ENCODE peak calls at places on chromosomes 13 and 19, in ten cellular contexts. Q is HCT116, A is activated B cell treated with CpG ODN at 0.5 μM for 24 hours, Z is body of pancreas, K is left ventricle myocardium inferior, N is MCF 10A, S is progenitor cell of endocrine pancreas, L is breast epithelium, X is upper lobe of left lung, J is BE2C. P is an unnamed sample.

GRCh38 chr19:30857388-30857787 is 485.2 kb downstream of the ZNF536 start:
- DNase-seq in Q (no peak), A (no peak), Z (no peak), K (no peak), N (no peak), S (no peak), L (no peak), X (no peak), J (no peak), P (no peak)

GRCh38 chr13:20232556-20233277 is 598 bp upstream of the GJB6 start:
- DNase-seq in Q (no peak), A (no peak), Z (no peak), K (no peak), N (no peak), S (no peak), L (no peak), X (no peak), J (no peak), P (no peak)

GRCh38 chr13:94860981-94861407 is 148.6 kb upstream of the SOX21 start:
- DNase-seq in Q (no peak), A (no peak), Z (no peak), K (no peak), N (peak), S (no peak), L (no peak), X (no peak), J (no peak), P (no peak)

GRCh38 chr13:75365724-75366173 is 116.2 kb downstream of the TBC1D4 start:
- DNase-seq in Q (peak), A (no peak), Z (no peak), K (no peak), N (peak), S (no peak), L (no peak), X (no peak), J (no peak), P (no peak)

GRCh38 chr13:77833331-77833863 is 85.2 kb downstream of the EDNRB start:
- DNase-seq in Q (no peak), A (no peak), Z (no peak), K (no peak), N (peak), S (no peak), L (no peak), X (no peak), J (no peak), P (no peak)

GRCh38 chr19:45344621-45345505 is 4.3 kb downstream of the KLC3 start:
- DNase-seq in Q (no peak), A (no peak), Z (no peak), K (no peak), N (no peak), S (no peak), L (no peak), X (no peak), J (no peak), P (no peak)

GRCh38 chr13:98158172-98158907 is 15.4 kb downstream of the FARP1 start:
- DNase-seq in Q (no peak), A (no peak), Z (peak), K (peak), N (no peak), S (no peak), L (no peak), X (peak), J (no peak), P (no peak)

GRCh38 chr19:38975214-38975860 is at the start of gene FBXO17:
- DNase-seq in Q (no peak), A (no peak), Z (peak), K (peak), N (peak), S (peak), L (no peak), X (peak), J (peak), P (peak)

GRCh38 chr13:114213980-114214379 is 20.7 kb upstream of the CDC16 start:
- DNase-seq in Q (no peak), A (no peak), Z (no peak), K (no peak), N (no peak), S (no peak), L (no peak), X (no peak), J (no peak), P (no peak)

GRCh38 chr13:82717249-82717648 is 1165.0 kb downstream of the SLITRK1 start:
- DNase-seq in Q (no peak), A (no peak), Z (no peak), K (no peak), N (peak), S (no peak), L (no peak), X (no peak), J (no peak), P (no peak)

GRCh38 chr19:49119411-49120324 is at the start of gene PPFIA3:
- DNase-seq in Q (no peak), A (peak), Z (peak), K (peak), N (peak), S (peak), L (no peak), X (peak), J (peak), P (peak)

GRCh38 chr13:77219401-77219800 is 107.5 kb downstream of the MYCBP2 start:
- DNase-seq in Q (no peak), A (no peak), Z (no peak), K (no peak), N (no peak), S (no peak), L (no peak), X (no peak), J (no peak), P (no peak)

GRCh38 chr13:73129023-73129422 is 70.2 kb downstream of the KLF5 start:
- DNase-seq in Q (no peak), A (no peak), Z (no peak), K (no peak), N (no peak), S (no peak), L (no peak), X (no peak), J (no peak), P (no peak)

GRCh38 chr13:110616103-110617101 is 1.1 kb downstream of the NAXD start:
- DNase-seq in Q (peak), A (peak), Z (peak), K (no peak), N (peak), S (no peak), L (peak), X (peak), J (no peak), P (no peak)
- TF ChIP-seq CTCF in Q (no peak), A (no peak), Z (no peak), K (no peak), N (no peak), S (no peak), L (no peak), X (no peak), J (peak), P (no peak)

GRCh38 chr19:12770922-12771321 is 4.4 kb downstream of the HOOK2 start:
- DNase-seq in Q (no peak), A (no peak), Z (no peak), K (no peak), N (no peak), S (no peak), L (no peak), X (no peak), J (no peak), P (no peak)

GRCh38 chr19:12772323-12772722 is 3.0 kb downstream of the HOOK2 start:
- DNase-seq in Q (no peak), A (no peak), Z (no peak), K (peak), N (no peak), S (no peak), L (no peak), X (no peak), J (no peak), P (no peak)

GRCh38 chr19:12774588-12775555 is at the start of gene HOOK2:
- DNase-seq in Q (peak), A (no peak), Z (peak), K (no peak), N (peak), S (peak), L (peak), X (peak), J (no peak), P (no peak)

GRCh38 chr19:12777217-12778019 is 2.1 kb upstream of the HOOK2 start:
- DNase-seq in Q (no peak), A (peak), Z (peak), K (peak), N (peak), S (peak), L (peak), X (peak), J (peak), P (peak)

GRCh38 chr19:12773571-12773970 is 1.8 kb downstream of the HOOK2 start:
- DNase-seq in Q (no peak), A (no peak), Z (no peak), K (peak), N (peak), S (no peak), L (no peak), X (no peak), J (no peak), P (no peak)
- TF ChIP-seq CTCF in Q (peak), A (no peak), Z (no peak), K (peak), N (peak), S (no peak), L (no peak), X (no peak), J (peak), P (no peak)

GRCh38 chr13:51849145-51850101 is 4.4 kb upstream of the TMEM272 start:
- DNase-seq in Q (peak), A (no peak), Z (peak), K (peak), N (peak), S (no peak), L (no peak), X (no peak), J (peak), P (peak)
- TF ChIP-seq CTCF in Q (peak), A (no peak), Z (peak), K (peak), N (peak), S (peak), L (no peak), X (peak), J (peak), P (peak)

DNA sequence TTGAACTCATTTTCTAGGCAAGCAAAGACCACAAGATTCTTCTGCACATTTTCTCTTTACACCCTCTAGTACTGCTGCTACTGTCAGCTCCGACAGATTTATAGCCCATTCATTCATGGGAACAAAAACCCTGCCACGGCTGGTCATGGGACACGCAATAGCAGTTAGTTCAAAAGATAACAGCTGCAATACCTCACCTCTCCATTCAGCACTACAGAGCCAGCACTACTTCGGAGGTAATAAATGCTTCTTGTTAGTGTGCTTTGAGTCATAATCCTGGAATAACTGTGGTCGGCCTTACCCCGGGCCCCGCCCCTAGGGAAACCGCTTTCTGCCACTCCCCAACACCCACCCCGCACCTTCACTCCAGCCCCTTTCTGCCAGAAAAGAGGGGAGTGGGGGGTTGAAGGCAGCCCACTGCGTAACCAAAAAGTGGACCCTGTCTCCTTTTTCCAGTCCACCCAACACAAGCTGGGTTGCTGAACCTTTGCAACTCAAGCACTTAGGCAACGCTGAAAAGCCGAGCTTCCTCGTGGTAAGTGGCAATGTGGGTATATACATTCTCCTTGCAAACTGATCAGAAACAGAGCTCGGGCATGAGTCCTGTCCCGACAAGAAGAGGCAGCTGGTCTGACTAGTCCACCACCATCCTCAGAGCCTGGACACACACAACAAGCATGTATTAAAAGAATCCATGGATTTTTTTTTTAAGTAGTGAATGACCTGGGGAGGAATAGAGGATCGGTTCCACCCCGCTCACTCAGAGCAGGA is 240.8 kb upstream of the ZNF507 start:
- DNase-seq in Q (no peak), A (no peak), Z (peak), K (no peak), N (peak), S (peak), L (no peak), X (no peak), J (no peak), P (peak)
- TF ChIP-seq CTCF in Q (no peak), A (no peak), Z (no peak), K (no peak), N (no peak), S (peak), L (no peak), X (no peak), J (no peak), P (peak)

DNA sequence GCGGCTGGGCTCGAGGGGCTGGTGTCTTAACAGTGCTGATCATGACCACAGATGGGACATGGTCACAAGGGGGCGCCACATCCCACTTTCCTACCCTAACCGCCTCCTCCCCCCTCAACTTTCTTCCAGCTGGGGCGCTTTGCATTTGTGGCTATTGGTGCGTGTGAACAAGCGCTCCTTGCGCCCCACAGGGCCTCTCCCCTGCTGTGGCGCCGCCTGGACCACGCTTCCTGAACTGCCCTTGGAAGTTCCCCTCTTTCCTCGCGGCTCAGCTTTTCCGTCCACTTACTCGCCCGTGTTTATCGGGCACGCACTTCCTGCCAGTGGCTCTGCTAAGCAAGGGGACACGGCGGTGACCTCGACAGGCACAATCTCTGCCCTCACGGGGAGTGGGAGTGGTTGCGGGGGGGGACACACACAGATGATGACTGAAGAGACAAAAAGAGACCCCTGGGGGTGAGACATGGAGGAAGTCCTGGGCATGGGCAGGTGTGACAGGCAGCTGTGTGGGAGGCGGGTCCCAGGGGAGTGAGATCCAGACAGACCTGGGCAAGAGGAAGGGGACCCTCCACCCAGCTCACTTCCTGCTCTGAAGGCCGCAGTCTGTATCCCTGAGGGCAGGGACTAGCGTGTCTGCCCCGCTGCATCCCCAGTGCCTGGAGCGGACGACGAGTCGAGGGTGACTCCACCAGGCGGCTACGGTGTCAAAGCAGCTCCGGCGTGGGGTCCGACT is 40.3 kb downstream of the ZNF787 start:
- DNase-seq in Q (peak), A (peak), Z (peak), K (peak), N (peak), S (peak), L (peak), X (peak), J (peak), P (peak)
- TF ChIP-seq CTCF in Q (peak), A (no peak), Z (peak), K (peak), N (peak), S (peak), L (peak), X (peak), J (peak), P (peak)

DNA sequence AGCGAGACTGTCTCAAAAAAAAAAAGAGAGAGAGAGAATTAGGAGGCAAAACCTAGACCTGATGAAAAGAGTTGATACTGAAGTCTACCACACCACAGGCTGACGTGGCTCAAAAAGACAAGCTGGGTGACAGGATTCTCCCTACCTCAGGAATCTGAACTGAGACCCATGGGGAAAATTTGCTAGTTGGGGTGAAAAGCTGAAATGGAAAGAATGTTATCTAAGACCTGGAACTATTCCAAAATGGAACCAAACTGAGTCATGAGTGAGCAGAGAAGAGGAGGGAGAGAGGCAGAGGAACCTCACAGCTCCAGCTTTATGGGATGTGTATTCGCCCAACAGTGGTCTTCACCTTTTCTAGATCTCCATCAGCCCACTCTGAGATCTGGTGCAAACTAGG is 11.7 kb downstream of the SMG9 start:
- DNase-seq in Q (no peak), A (no peak), Z (no peak), K (no peak), N (no peak), S (no peak), L (no peak), X (no peak), J (no peak), P (no peak)
- TF ChIP-seq CTCF in Q (no peak), A (no peak), Z (no peak), K (no peak), N (no peak), S (no peak), L (no peak), X (no peak), J (no peak), P (no peak)

DNA sequence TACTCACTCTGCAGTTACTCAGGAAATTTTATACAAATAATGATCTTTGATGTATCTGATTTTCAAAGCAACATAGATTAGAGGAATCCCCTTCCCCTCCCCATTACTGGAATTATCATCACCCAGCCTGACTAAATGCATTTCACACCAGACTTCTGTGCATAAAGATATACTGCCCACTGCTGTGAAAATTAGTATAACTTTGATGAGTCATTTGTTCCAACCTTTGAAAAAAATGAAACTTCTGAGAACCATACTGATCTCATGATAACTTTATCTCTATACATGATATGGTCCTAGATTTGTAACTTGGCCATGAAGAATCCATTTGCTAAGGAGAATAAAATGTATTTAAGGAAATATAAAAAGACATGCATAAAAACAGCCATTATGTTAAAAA is 63.9 kb downstream of the GPC6 start:
- DNase-seq in Q (no peak), A (no peak), Z (no peak), K (no peak), N (peak), S (no peak), L (no peak), X (no peak), J (no peak), P (no peak)
- TF ChIP-seq CTCF in Q (no peak), A (no peak), Z (no peak), K (no peak), N (no peak), S (no peak), L (no peak), X (no peak), J (no peak), P (no peak)

GRCh38 chr19:22532388-22533310 is 101.5 kb upstream of the ZNF492 start:
- DNase-seq in Q (no peak), A (no peak), Z (peak), K (peak), N (no peak), S (no peak), L (peak), X (peak), J (no peak), P (no peak)
- TF ChIP-seq CTCF in Q (no peak), A (no peak), Z (peak), K (no peak), N (no peak), S (no peak), L (peak), X (no peak), J (no peak), P (no peak)

P was measured in nephron progenitor cell.